ENCODE peak calls at places on chromosomes 6 and 20, in eight cellular contexts. K is amniotic epithelial cell; R is AG08395; Q is AG08396; O is mucosa of gallbladder; H is hypothalamus; P is CD8-positive, alpha-beta T cell; J is activated T-helper 1 cell treated with anti-CD3 and anti-CD28 coated beads, Interleukin-12 subunit alpha, Interleukin-12 subunit beta, Interleukin-2, Interleukin-4 antibody, amounts not matched to agents 30 ng/mL and 10 ng/mL and 1 ng/mL, durations not matched to agents 14 hours and 24 hours and 36 hours. E is an unnamed sample.

GRCh38 chr20:54345301-54345724 is 130.1 kb upstream of the DOK5 start:
- DNase-seq in K (peak), R (peak), Q (peak), O (no peak), H (no peak), P (no peak), J (no peak), E (no peak)

GRCh38 chr20:50398064-50398463 is 112.1 kb upstream of the PTPN1 start:
- DNase-seq in K (no peak), R (no peak), Q (no peak), O (no peak), H (no peak), P (no peak), J (no peak), E (no peak)

GRCh38 chr6:147553099-147553498 is 44.6 kb downstream of the SAMD5 start:
- DNase-seq in K (no peak), R (no peak), Q (no peak), O (no peak), H (no peak), P (no peak), J (no peak), E (no peak)

GRCh38 chr6:166936079-166936787 is 20.1 kb downstream of the RNASET2 start:
- DNase-seq in K (no peak), R (no peak), Q (no peak), O (no peak), H (peak), P (no peak), J (no peak), E (no peak)

GRCh38 chr20:19328676-19329075 is 116.2 kb downstream of the SLC24A3 start:
- DNase-seq in K (no peak), R (no peak), Q (no peak), O (no peak), H (no peak), P (no peak), J (no peak), E (no peak)

GRCh38 chr20:31605902-31606677 is 1.0 kb downstream of the ID1 start:
- DNase-seq in K (no peak), R (no peak), Q (no peak), O (no peak), H (no peak), P (no peak), J (no peak), E (peak)

GRCh38 chr20:34262488-34263288 is 21.5 kb downstream of the ASIP start:
- DNase-seq in K (peak), R (peak), Q (peak), O (peak), H (no peak), P (no peak), J (no peak), E (no peak)

GRCh38 chr20:56817780-56818675 is 188.9 kb downstream of the TFAP2C start:
- DNase-seq in K (no peak), R (no peak), Q (no peak), O (no peak), H (no peak), P (no peak), J (no peak), E (no peak)

GRCh38 chr6:160178271-160178670 is 56.7 kb downstream of the SLC22A1 start:
- DNase-seq in K (peak), R (no peak), Q (no peak), O (no peak), H (no peak), P (no peak), J (no peak), E (no peak)

GRCh38 chr6:148885154-148885870 is 138.5 kb downstream of the UST start:
- DNase-seq in K (peak), R (peak), Q (peak), O (no peak), H (no peak), P (no peak), J (no peak), E (no peak)

GRCh38 chr20:32559753-32560380 is 25.3 kb downstream of the NOL4L start:
- DNase-seq in K (no peak), R (no peak), Q (no peak), O (no peak), H (no peak), P (no peak), J (no peak), E (no peak)

GRCh38 chr6:137851669-137852068 is 15.4 kb upstream of the TNFAIP3 start:
- DNase-seq in K (no peak), R (no peak), Q (no peak), O (no peak), H (no peak), P (no peak), J (no peak), E (no peak)

GRCh38 chr6:132218063-132218696 is 183.1 kb downstream of the MOXD1 start:
- DNase-seq in K (peak), R (peak), Q (no peak), O (no peak), H (no peak), P (no peak), J (no peak), E (no peak)

GRCh38 chr20:57259179-57260021 is 7.0 kb downstream of the BMP7 start:
- DNase-seq in K (no peak), R (no peak), Q (no peak), O (no peak), H (no peak), P (no peak), J (no peak), E (no peak)

GRCh38 chr6:56757585-56757984 is 114.9 kb upstream of the DST start:
- DNase-seq in K (peak), R (no peak), Q (no peak), O (peak), H (peak), P (no peak), J (no peak), E (no peak)

GRCh38 chr6:159788757-159789376 is 535 bp downstream of the TCP1 start:
- DNase-seq in K (peak), R (peak), Q (peak), O (peak), H (no peak), P (no peak), J (peak), E (peak)

GRCh38 chr6:86961432-86962200 is 24.3 kb downstream of the HTR1E start:
- DNase-seq in K (no peak), R (no peak), Q (no peak), O (no peak), H (no peak), P (no peak), J (no peak), E (no peak)

GRCh38 chr6:126886106-126886505 is 232.4 kb upstream of the RSPO3 start:
- DNase-seq in K (peak), R (no peak), Q (no peak), O (no peak), H (no peak), P (no peak), J (no peak), E (no peak)

GRCh38 chr20:36349384-36350170 is 43.4 kb downstream of the DLGAP4 start:
- DNase-seq in K (no peak), R (no peak), Q (no peak), O (no peak), H (no peak), P (no peak), J (no peak), E (no peak)

GRCh38 chr6:147506704-147507114 is 1.8 kb upstream of the SAMD5 start:
- DNase-seq in K (peak), R (peak), Q (peak), O (peak), H (peak), P (no peak), J (no peak), E (no peak)

GRCh38 chr20:64165866-64166600 is 1.8 kb downstream of the MYT1 start:
- DNase-seq in K (no peak), R (no peak), Q (no peak), O (no peak), H (no peak), P (no peak), J (no peak), E (no peak)

GRCh38 chr20:56788041-56788670 is 159.1 kb downstream of the TFAP2C start:
- DNase-seq in K (peak), R (peak), Q (peak), O (peak), H (no peak), P (no peak), J (no peak), E (no peak)

GRCh38 chr6:41226752-41227151 is 1.4 kb upstream of the TREML4 start:
- DNase-seq in K (no peak), R (no peak), Q (no peak), O (no peak), H (no peak), P (no peak), J (no peak), E (no peak)

GRCh38 chr20:41534170-41534569 is 84.0 kb downstream of the CHD6 start:
- DNase-seq in K (no peak), R (no peak), Q (no peak), O (no peak), H (no peak), P (no peak), J (no peak), E (no peak)

GRCh38 chr6:161418458-161418945 is 144.6 kb upstream of the AGPAT4 start:
- DNase-seq in K (peak), R (peak), Q (peak), O (peak), H (peak), P (no peak), J (no peak), E (no peak)

GRCh38 chr20:43558412-43559146 is at the start of gene SGK2:
- DNase-seq in K (peak), R (peak), Q (peak), O (peak), H (no peak), P (no peak), J (no peak), E (no peak)

GRCh38 chr6:72922401-72922800 is 300.5 kb downstream of the KCNQ5 start:
- DNase-seq in K (peak), R (no peak), Q (no peak), O (no peak), H (no peak), P (no peak), J (no peak), E (no peak)